ENCODE peak calls at places on chromosome 19, in six cellular contexts. One of them, this sample, is unnamed.

GRCh38 chr19:51687791-51688664 is 5.1 kb upstream of the SPACA6 start:
- DNase-seq in Panc1: no peak
- DNase-seq in astrocyte of the spinal cord: peak
- DNase-seq in mesothelial cell of epicardium: peak
- DNase-seq in body of pancreas: peak
- DNase-seq in CD8-positive, alpha-beta T cell: no peak
- DNase-seq in this sample: no peak

GRCh38 chr19:50712833-50713232 is 6.8 kb downstream of the SHANK1 start:
- DNase-seq in Panc1: no peak
- DNase-seq in astrocyte of the spinal cord: no peak
- DNase-seq in mesothelial cell of epicardium: no peak
- DNase-seq in body of pancreas: no peak
- DNase-seq in CD8-positive, alpha-beta T cell: no peak
- DNase-seq in this sample: no peak

GRCh38 chr19:3687774-3688706 is 12.2 kb downstream of the PIP5K1C start:
- DNase-seq in Panc1: no peak
- DNase-seq in astrocyte of the spinal cord: no peak
- DNase-seq in mesothelial cell of epicardium: no peak
- DNase-seq in body of pancreas: peak
- DNase-seq in CD8-positive, alpha-beta T cell: peak
- DNase-seq in this sample: peak

GRCh38 chr19:29666634-29667389 is 1.6 kb downstream of the PLEKHF1 start:
- DNase-seq in Panc1: no peak
- DNase-seq in astrocyte of the spinal cord: peak
- DNase-seq in mesothelial cell of epicardium: peak
- DNase-seq in body of pancreas: peak
- DNase-seq in CD8-positive, alpha-beta T cell: peak
- DNase-seq in this sample: no peak

GRCh38 chr19:13117176-13117771 is 734 bp upstream of the TRMT1 start:
- DNase-seq in Panc1: no peak
- DNase-seq in astrocyte of the spinal cord: no peak
- DNase-seq in mesothelial cell of epicardium: no peak
- DNase-seq in body of pancreas: no peak
- DNase-seq in CD8-positive, alpha-beta T cell: no peak
- DNase-seq in this sample: no peak

GRCh38 chr19:14571695-14572490 is at the start of gene NDUFB7:
- DNase-seq in Panc1: peak
- DNase-seq in astrocyte of the spinal cord: peak
- DNase-seq in mesothelial cell of epicardium: peak
- DNase-seq in body of pancreas: peak
- DNase-seq in CD8-positive, alpha-beta T cell: peak
- DNase-seq in this sample: peak

GRCh38 chr19:33686687-33687541 is 65.2 kb downstream of the CHST8 start:
- DNase-seq in Panc1: no peak
- DNase-seq in astrocyte of the spinal cord: no peak
- DNase-seq in mesothelial cell of epicardium: no peak
- DNase-seq in body of pancreas: no peak
- DNase-seq in CD8-positive, alpha-beta T cell: no peak
- DNase-seq in this sample: no peak

GRCh38 chr19:51127755-51128154 is 3.0 kb downstream of the SIGLEC9 start:
- DNase-seq in Panc1: no peak
- DNase-seq in astrocyte of the spinal cord: no peak
- DNase-seq in mesothelial cell of epicardium: no peak
- DNase-seq in body of pancreas: peak
- DNase-seq in CD8-positive, alpha-beta T cell: no peak
- DNase-seq in this sample: no peak

GRCh38 chr19:38773469-38774177 is at the start of gene LGALS7:
- DNase-seq in Panc1: no peak
- DNase-seq in astrocyte of the spinal cord: no peak
- DNase-seq in mesothelial cell of epicardium: no peak
- DNase-seq in body of pancreas: no peak
- DNase-seq in CD8-positive, alpha-beta T cell: no peak
- DNase-seq in this sample: no peak

GRCh38 chr19:45112111-45112827 is 19.3 kb downstream of the PPP1R37 start:
- DNase-seq in Panc1: no peak
- DNase-seq in astrocyte of the spinal cord: no peak
- DNase-seq in mesothelial cell of epicardium: no peak
- DNase-seq in body of pancreas: no peak
- DNase-seq in CD8-positive, alpha-beta T cell: no peak
- DNase-seq in this sample: no peak

GRCh38 chr19:44648536-44649370 is 5.0 kb downstream of the PVR start:
- DNase-seq in Panc1: no peak
- DNase-seq in astrocyte of the spinal cord: peak
- DNase-seq in mesothelial cell of epicardium: no peak
- DNase-seq in body of pancreas: no peak
- DNase-seq in CD8-positive, alpha-beta T cell: no peak
- DNase-seq in this sample: no peak

GRCh38 chr19:7638802-7639465 is 2.0 kb downstream of the STXBP2 start:
- DNase-seq in Panc1: no peak
- DNase-seq in astrocyte of the spinal cord: no peak
- DNase-seq in mesothelial cell of epicardium: no peak
- DNase-seq in body of pancreas: no peak
- DNase-seq in CD8-positive, alpha-beta T cell: no peak
- DNase-seq in this sample: no peak

GRCh38 chr19:49057636-49058234 is at the start of gene CGB7:
- DNase-seq in Panc1: no peak
- DNase-seq in astrocyte of the spinal cord: peak
- DNase-seq in mesothelial cell of epicardium: peak
- DNase-seq in body of pancreas: peak
- DNase-seq in CD8-positive, alpha-beta T cell: peak
- DNase-seq in this sample: peak

GRCh38 chr19:4449022-4449825 is 8.4 kb downstream of the UBXN6 start:
- DNase-seq in Panc1: no peak
- DNase-seq in astrocyte of the spinal cord: no peak
- DNase-seq in mesothelial cell of epicardium: no peak
- DNase-seq in body of pancreas: peak
- DNase-seq in CD8-positive, alpha-beta T cell: no peak
- DNase-seq in this sample: no peak

GRCh38 chr19:42284066-42284501 is 15.0 kb downstream of the CIC start:
- DNase-seq in Panc1: no peak
- DNase-seq in astrocyte of the spinal cord: peak
- DNase-seq in mesothelial cell of epicardium: peak
- DNase-seq in body of pancreas: peak
- DNase-seq in CD8-positive, alpha-beta T cell: peak
- DNase-seq in this sample: peak

GRCh38 chr19:45251452-45252354 is 632 bp downstream of the MARK4 start:
- DNase-seq in Panc1: no peak
- DNase-seq in astrocyte of the spinal cord: peak
- DNase-seq in mesothelial cell of epicardium: peak
- DNase-seq in body of pancreas: no peak
- DNase-seq in CD8-positive, alpha-beta T cell: no peak
- DNase-seq in this sample: peak

GRCh38 chr19:16673226-16673625 is 12.3 kb downstream of the TMEM38A start:
- DNase-seq in Panc1: no peak
- DNase-seq in astrocyte of the spinal cord: no peak
- DNase-seq in mesothelial cell of epicardium: no peak
- DNase-seq in body of pancreas: no peak
- DNase-seq in CD8-positive, alpha-beta T cell: no peak
- DNase-seq in this sample: no peak

DNA sequence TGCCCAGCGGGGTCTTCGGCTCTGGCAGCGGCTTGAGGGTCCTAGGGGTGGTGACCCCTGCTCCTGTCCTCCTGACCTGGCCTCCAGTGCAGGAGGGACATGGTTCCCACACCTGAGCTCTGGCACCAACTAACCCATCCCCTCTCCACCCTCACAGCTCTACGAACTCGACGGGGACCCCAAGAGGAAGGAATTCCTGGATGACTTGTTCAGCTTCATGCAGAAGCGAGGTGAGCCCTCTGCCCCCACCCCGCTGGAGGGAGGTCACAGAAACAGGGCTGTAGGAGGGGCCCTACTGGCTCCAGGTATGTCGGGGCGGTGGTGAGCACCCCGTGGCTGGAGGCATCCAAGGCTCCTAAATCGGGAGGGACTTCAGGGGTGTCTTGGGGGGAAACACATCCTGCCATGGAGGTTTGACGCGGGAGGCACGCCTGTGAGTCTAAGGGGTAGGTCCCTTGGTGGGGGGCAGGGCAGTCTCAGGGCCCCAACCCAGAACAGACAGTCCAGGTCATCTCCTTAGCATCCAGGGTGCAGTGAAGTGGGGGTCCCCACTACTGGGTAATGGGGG is 24.1 kb upstream of the WDR18 start:
- DNase-seq in Panc1: no peak
- DNase-seq in astrocyte of the spinal cord: no peak
- DNase-seq in mesothelial cell of epicardium: no peak
- DNase-seq in body of pancreas: no peak
- DNase-seq in CD8-positive, alpha-beta T cell: no peak
- DNase-seq in this sample: no peak
- TF ChIP-seq CTCF in Panc1: no peak
- TF ChIP-seq CTCF in astrocyte of the spinal cord: no peak
- TF ChIP-seq CTCF in mesothelial cell of epicardium: no peak
- TF ChIP-seq CTCF in body of pancreas: no peak
- TF ChIP-seq CTCF in CD8-positive, alpha-beta T cell: no peak
- TF ChIP-seq CTCF in this sample: no peak

GRCh38 chr19:10259162-10259905 is 7.3 kb downstream of the MRPL4 start:
- DNase-seq in Panc1: peak
- DNase-seq in astrocyte of the spinal cord: peak
- DNase-seq in mesothelial cell of epicardium: peak
- DNase-seq in body of pancreas: peak
- DNase-seq in CD8-positive, alpha-beta T cell: peak
- DNase-seq in this sample: peak
- TF ChIP-seq CTCF in Panc1: peak
- TF ChIP-seq CTCF in astrocyte of the spinal cord: peak
- TF ChIP-seq CTCF in mesothelial cell of epicardium: peak
- TF ChIP-seq CTCF in body of pancreas: peak
- TF ChIP-seq CTCF in CD8-positive, alpha-beta T cell: peak
- TF ChIP-seq CTCF in this sample: no peak

GRCh38 chr19:9494096-9494495 is 4.3 kb downstream of the ZNF560 start:
- DNase-seq in Panc1: no peak
- DNase-seq in astrocyte of the spinal cord: no peak
- DNase-seq in mesothelial cell of epicardium: no peak
- DNase-seq in body of pancreas: no peak
- DNase-seq in CD8-positive, alpha-beta T cell: no peak
- DNase-seq in this sample: no peak

GRCh38 chr19:9500796-9501195 is 2.4 kb upstream of the ZNF560 start:
- DNase-seq in Panc1: no peak
- DNase-seq in astrocyte of the spinal cord: no peak
- DNase-seq in mesothelial cell of epicardium: no peak
- DNase-seq in body of pancreas: no peak
- DNase-seq in CD8-positive, alpha-beta T cell: no peak
- DNase-seq in this sample: no peak

DNA sequence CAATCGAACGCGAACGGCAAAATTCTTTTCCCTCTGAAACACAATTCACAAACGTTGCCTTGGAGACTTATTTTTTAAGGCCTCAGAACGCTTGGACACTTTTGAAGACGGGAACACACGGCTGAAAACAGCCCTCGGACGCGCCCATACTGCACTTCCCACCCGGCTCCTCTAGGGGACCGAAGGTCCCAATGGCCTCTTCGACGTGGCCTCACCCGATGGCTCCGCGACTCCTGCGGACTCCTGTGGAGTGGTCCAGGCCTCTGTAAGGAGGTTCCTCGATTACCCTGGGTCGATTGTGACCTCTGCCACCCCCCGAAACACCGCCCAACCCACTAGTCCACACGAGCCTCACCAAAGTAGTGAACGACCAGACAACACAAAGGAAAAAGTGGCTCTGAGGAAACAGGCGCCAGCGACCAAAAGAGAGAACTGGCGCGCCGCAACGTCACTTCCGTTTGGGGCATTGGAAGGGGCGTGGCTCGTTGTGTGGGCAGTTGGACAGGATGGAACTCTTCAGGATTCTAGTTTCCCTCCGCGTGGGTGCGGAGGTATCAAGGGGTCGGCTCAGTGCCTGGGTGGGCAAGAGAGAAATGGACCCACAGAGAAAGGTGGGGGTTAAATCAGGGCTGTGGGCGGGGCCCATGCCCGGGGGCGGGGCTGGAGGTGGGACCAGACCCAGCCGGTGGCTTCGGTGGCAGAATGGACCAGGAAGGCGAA is at the start of gene ZNF560:
- DNase-seq in Panc1: no peak
- DNase-seq in astrocyte of the spinal cord: peak
- DNase-seq in mesothelial cell of epicardium: no peak
- DNase-seq in body of pancreas: no peak
- DNase-seq in CD8-positive, alpha-beta T cell: no peak
- DNase-seq in this sample: no peak
- TF ChIP-seq CTCF in Panc1: no peak
- TF ChIP-seq CTCF in astrocyte of the spinal cord: peak
- TF ChIP-seq CTCF in mesothelial cell of epicardium: peak
- TF ChIP-seq CTCF in body of pancreas: no peak
- TF ChIP-seq CTCF in CD8-positive, alpha-beta T cell: no peak
- TF ChIP-seq CTCF in this sample: no peak

DNA sequence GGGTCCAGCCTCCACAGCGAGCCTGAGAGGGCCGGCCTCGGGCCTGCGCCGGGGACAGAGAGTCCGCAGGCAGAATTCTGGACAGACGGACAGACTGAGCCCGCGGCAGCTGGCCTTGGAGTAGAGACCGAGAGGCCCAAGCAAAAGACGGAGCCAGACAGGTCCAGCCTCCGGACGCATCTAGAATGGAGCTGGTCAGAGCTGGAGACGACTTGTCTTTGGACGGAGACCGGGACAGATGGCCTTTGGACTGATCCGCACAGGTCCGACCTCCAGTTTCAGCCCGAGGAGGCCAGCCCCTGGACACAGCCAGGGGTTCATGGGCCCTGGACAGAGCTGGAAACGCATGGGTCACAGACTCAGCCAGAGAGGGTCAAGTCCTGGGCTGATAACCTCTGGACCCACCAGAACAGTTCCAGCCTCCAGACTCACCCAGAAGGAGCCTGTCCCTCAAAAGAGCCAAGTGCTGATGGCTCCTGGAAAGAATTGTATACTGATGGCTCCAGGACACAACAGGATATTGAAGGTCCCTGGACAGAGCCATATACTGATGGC is 490 bp downstream of the ITPKC start:
- DNase-seq in Panc1: no peak
- DNase-seq in astrocyte of the spinal cord: no peak
- DNase-seq in mesothelial cell of epicardium: no peak
- DNase-seq in body of pancreas: peak
- DNase-seq in CD8-positive, alpha-beta T cell: no peak
- DNase-seq in this sample: no peak
- TF ChIP-seq CTCF in Panc1: no peak
- TF ChIP-seq CTCF in astrocyte of the spinal cord: no peak
- TF ChIP-seq CTCF in mesothelial cell of epicardium: no peak
- TF ChIP-seq CTCF in body of pancreas: no peak
- TF ChIP-seq CTCF in CD8-positive, alpha-beta T cell: no peak
- TF ChIP-seq CTCF in this sample: no peak

DNA sequence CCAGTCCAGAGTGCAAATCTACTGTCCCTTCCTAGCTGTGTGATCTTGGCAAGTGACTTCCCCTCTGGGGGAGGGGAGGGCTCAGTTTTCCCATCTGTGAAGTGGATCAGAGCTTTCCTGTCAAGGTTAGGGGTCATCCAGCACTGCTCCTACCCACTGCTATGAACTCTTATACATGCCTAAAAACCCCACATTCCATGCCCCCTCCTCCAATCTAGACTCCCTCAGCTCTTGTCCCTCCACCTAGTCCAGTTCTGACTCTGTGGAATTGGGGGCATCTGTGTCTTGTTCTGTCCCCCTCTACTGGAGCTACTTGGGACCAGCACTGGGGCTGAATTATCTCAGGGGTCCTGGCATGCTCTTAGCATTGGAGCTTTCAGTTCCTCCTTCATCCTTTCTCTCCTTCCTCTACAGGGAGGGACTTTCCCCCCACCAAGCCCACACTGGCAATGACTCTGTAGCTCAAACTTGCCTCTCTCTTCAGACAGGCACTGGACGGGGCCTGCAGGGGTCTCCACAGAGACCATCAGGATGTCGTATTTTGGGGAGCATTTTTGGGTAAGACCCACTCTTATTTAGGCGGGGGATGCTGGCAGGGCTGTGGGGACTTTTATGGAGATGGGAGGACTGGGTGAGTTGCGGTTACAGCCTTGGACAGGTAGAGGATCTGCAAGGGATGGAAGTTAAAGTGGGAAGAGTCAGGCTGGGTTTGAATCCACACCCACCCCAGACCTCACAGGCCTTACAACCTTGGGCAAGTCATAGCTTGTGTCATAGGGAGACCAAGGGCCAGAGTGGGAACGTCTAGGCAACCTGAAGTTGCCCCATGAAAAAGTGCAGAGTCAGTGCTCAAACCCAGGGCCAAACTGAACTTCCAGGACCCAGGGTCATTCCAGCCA is 3.6 kb downstream of the FCHO1 start:
- DNase-seq in Panc1: no peak
- DNase-seq in astrocyte of the spinal cord: no peak
- DNase-seq in mesothelial cell of epicardium: no peak
- DNase-seq in body of pancreas: no peak
- DNase-seq in CD8-positive, alpha-beta T cell: no peak
- DNase-seq in this sample: no peak
- TF ChIP-seq CTCF in Panc1: no peak
- TF ChIP-seq CTCF in astrocyte of the spinal cord: no peak
- TF ChIP-seq CTCF in mesothelial cell of epicardium: no peak
- TF ChIP-seq CTCF in body of pancreas: no peak
- TF ChIP-seq CTCF in CD8-positive, alpha-beta T cell: no peak
- TF ChIP-seq CTCF in this sample: no peak

This sample was measured in activated B cell treated with CpG ODN at 0.5 μM for 24 hours.